ENCODE peak calls at places on chromosomes 4 and X, in five cellular contexts. I, Q, D, W and N are unnamed samples.

GRCh38 chrX:41333744-41333993 is 293 bp upstream of the DDX3X start:
- DNase-seq in I (no peak), Q (peak; percentile 52), D (no peak), W (no peak), N (peak; percentile 85)

GRCh38 chr4:56656346-56656643 is 24.8 kb downstream of the HOPX start:
- DNase-seq in I (no peak), Q (no peak), D (peak; percentile 44), W (no peak), N (no peak)

GRCh38 chr4:186617921-186618320 is 62.6 kb upstream of the MTNR1A start:
- DNase-seq in I (no peak), Q (no peak), D (no peak), W (no peak), N (no peak)

GRCh38 chr4:113222006-113222405 is 172.6 kb downstream of the ANK2 start:
- DNase-seq in I (no peak), Q (no peak), D (no peak), W (no peak), N (no peak)

GRCh38 chr4:100284302-100284701 is 94.0 kb upstream of the DDIT4L start:
- DNase-seq in I (no peak), Q (no peak), D (no peak), W (no peak), N (no peak)

GRCh38 chr4:152956650-152957436 is 20.7 kb downstream of the FHDC1 start:
- DNase-seq in I (no peak), Q (no peak), D (no peak), W (no peak), N (peak; percentile 23)

GRCh38 chrX:65831268-65831667 is 163.8 kb downstream of the MSN start:
- DNase-seq in I (no peak), Q (no peak), D (no peak), W (no peak), N (no peak)

GRCh38 chr4:6198278-6198677 is 2.1 kb downstream of the JAKMIP1 start:
- DNase-seq in I (no peak), Q (no peak), D (no peak), W (no peak), N (no peak)

GRCh38 chr4:26713563-26714145 is 129.8 kb downstream of the TBC1D19 start:
- DNase-seq in I (no peak), Q (no peak), D (no peak), W (no peak), N (no peak)

GRCh38 chrX:30525732-30526131 is 51.8 kb downstream of the TASL start:
- DNase-seq in I (no peak), Q (no peak), D (no peak), W (no peak), N (no peak)

GRCh38 chr4:62431513-62431912 is 1231.4 kb downstream of the ADGRL3 start:
- DNase-seq in I (no peak), Q (no peak), D (no peak), W (no peak), N (no peak)

GRCh38 chr4:129978315-129978714 is 882.4 kb downstream of the C4orf33 start:
- DNase-seq in I (no peak), Q (no peak), D (no peak), W (no peak), N (no peak)

GRCh38 chr4:36285784-36286480 is 4.5 kb downstream of the DTHD1 start:
- DNase-seq in I (no peak), Q (no peak), D (no peak), W (no peak), N (no peak)

GRCh38 chr4:111977419-111977965 is 167.8 kb upstream of the FAM241A start:
- DNase-seq in I (no peak), Q (no peak), D (no peak), W (no peak), N (no peak)

GRCh38 chrX:110086916-110087484 is 84.1 kb downstream of the TMEM164 start:
- DNase-seq in I (no peak), Q (peak; percentile 89), D (no peak), W (no peak), N (peak; percentile 39)

GRCh38 chr4:120919358-120919757 is 3.2 kb downstream of the PRDM5 start:
- DNase-seq in I (no peak), Q (no peak), D (no peak), W (no peak), N (no peak)

GRCh38 chr4:89303989-89304388 is 3.6 kb downstream of the GPRIN3 start:
- DNase-seq in I (no peak), Q (no peak), D (no peak), W (no peak), N (no peak)

DNA sequence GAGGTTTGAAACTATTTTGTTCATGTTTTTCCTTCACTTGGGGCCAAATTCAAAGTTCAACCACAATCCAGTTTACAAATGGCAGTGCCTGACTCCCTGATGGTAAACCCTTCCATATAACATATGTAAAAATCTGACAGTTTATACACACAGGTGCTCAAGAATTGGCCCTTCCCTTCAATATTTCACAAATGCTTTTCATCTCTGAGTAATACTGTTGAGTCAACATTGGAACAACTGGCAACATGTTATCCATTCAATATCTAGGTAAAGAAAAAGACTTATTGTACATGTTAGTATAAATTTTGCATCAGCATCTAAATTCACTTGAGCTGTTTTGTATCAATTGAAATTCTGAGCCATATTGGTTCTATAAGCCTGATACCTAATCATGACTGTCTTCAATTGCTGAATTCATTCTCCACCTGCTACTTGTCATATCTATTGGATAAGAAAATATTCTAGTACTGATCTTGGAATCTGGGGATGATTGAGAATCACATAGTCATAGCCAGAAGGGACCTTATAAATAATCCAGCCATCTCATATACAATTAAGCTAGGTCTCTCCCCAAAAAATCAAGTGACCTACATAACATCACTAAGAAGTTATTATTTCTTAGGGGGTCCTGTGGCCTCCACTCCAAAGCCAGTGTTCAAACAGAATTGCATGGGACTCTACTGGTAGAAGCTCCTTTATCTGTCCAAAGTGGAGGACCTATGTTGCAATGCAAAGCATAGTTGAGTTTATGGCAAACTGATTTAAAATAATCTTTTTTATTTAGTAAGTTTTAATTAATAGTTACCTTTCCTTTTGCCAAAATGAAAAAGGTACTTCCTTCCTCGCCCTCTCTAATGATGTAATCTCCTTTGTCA is 61.9 kb downstream of the PRKG2 start:
- DNase-seq in I (no peak), Q (no peak), D (no peak), W (no peak), N (no peak)
- H3K4me3 ChIP-seq in I (peak overlapping the region; percentile 35), Q (no peak overlapping the region), D (no peak overlapping the region), W (no peak overlapping the region), N (no peak overlapping the region)

DNA sequence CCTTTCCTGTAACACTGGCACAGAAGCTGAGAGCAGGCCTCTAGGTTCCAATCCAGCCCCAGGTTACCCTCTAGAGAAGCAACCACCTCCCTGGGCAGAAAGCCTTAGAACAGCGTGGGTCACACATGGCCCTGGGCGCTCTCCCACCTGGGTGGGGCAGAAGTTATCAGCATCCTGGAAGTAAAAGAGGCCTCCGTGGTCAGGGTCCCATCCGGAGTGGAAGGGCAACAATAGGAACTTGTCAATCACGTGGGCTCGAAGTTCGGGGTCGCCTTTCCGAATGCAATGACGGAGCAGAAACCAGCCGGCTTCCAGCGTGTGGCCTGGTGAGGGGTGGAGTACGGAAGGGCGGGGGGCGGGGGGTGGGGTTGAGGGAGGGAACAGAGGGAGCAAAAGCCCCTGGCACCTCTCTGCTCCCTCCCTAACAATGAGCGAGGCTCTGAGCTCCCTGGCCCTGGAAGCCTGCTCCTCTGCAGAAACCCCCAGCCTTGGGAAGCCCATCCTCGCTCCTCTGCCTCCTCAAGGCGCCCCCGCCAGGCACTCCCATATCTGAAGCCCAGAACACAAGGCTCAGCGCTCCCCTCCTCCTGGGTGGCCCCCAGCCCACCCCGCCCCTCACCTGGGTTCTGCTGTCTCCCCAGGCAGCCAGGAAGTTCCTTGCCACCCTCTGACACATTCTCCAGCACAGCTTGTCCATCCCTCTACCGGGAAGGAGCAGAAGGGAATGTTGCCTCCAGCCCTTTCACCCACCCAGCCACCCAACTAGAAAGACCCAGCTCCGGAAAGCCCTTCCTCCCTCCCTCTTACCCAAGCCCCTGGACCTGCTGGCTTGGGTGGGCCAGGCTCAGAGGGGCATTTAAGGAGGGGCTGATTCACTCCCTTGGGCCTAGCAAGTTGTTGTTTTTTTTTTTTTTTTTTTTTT is 2.9 kb downstream of the RENBP start:
- DNase-seq in I (no peak), Q (no peak), D (no peak), W (no peak), N (no peak)
- H3K4me3 ChIP-seq in I (peak overlapping the region; percentile 27), Q (no peak overlapping the region), D (no peak overlapping the region), W (no peak overlapping the region), N (no peak overlapping the region)

GRCh38 chrX:10168226-10168625 is 11.5 kb downstream of the CLCN4 start:
- DNase-seq in I (peak; percentile 56), Q (no peak), D (no peak), W (no peak), N (peak; percentile 15)
- H3K4me3 ChIP-seq in I (no peak overlapping the region), Q (no peak overlapping the region), D (no peak overlapping the region), W (no peak overlapping the region), N (no peak overlapping the region)

GRCh38 chr4:157312702-157313101 is 92.2 kb downstream of the GRIA2 start:
- DNase-seq in I (no peak), Q (no peak), D (no peak), W (no peak), N (no peak)
- H3K4me3 ChIP-seq in I (no peak overlapping the region), Q (no peak overlapping the region), D (no peak overlapping the region), W (no peak overlapping the region), N (no peak overlapping the region)